ENCODE peak calls at places on chromosome 16, in six cellular contexts. N is K562, F is GM12878, E is GM12892, M is H1, J is HepG2. D is an unnamed sample.

GRCh38 chr16:17105239-17105721 is 365.5 kb downstream of the XYLT1 start:
- DNase-seq in N (no peak), F (no peak), E (no peak), M (no peak), J (no peak), D (no peak)

GRCh38 chr16:735982-736453 is 4.8 kb downstream of the CIAO3 start:
- DNase-seq in N (no peak), F (no peak), E (no peak), M (no peak), J (no peak), D (no peak)

GRCh38 chr16:3857189-3858013 is 23.1 kb downstream of the CREBBP start:
- DNase-seq in N (no peak), F (peak; percentile 42), E (no peak), M (no peak), J (peak; percentile 89), D (no peak)

GRCh38 chr16:4529085-4530060 is 9.2 kb downstream of the CDIP1 start:
- DNase-seq in N (no peak), F (peak; percentile 23), E (no peak), M (peak; percentile 91), J (no peak), D (no peak)

GRCh38 chr16:67542464-67542863 is 13.8 kb downstream of the RIPOR1 start:
- DNase-seq in N (peak; percentile 90), F (no peak), E (peak; percentile 87), M (no peak), J (no peak), D (peak; percentile 91)

GRCh38 chr16:4972938-4973587 is 14.9 kb downstream of the SEC14L5 start:
- DNase-seq in N (no peak), F (no peak), E (no peak), M (no peak), J (no peak), D (no peak)

GRCh38 chr16:77445321-77445720 is 10.5 kb upstream of the ADAMTS18 start:
- DNase-seq in N (no peak), F (no peak), E (no peak), M (no peak), J (no peak), D (no peak)

GRCh38 chr16:27544671-27545070 is 5.0 kb downstream of the GTF3C1 start:
- DNase-seq in N (no peak), F (no peak), E (no peak), M (no peak), J (no peak), D (no peak)

GRCh38 chr16:28191364-28191985 is 20.3 kb downstream of the XPO6 start:
- DNase-seq in N (no peak), F (no peak), E (no peak), M (no peak), J (no peak), D (no peak)

GRCh38 chr16:9054460-9054859 is 37.0 kb upstream of the HAPSTR1 start:
- DNase-seq in N (no peak), F (no peak), E (no peak), M (no peak), J (no peak), D (no peak)

GRCh38 chr16:27273670-27274522 is 5.3 kb upstream of the NSMCE1 start:
- DNase-seq in N (no peak), F (no peak), E (no peak), M (no peak), J (peak; percentile 100), D (no peak)

GRCh38 chr16:66681676-66682075 is 14.9 kb downstream of the CMTM4 start:
- DNase-seq in N (no peak), F (no peak), E (no peak), M (no peak), J (no peak), D (no peak)

GRCh38 chr16:21001262-21001661 is 100.7 kb downstream of the LYRM1 start:
- DNase-seq in N (peak; percentile 39), F (no peak), E (no peak), M (no peak), J (peak; percentile 46), D (no peak)

GRCh38 chr16:46859719-46860152 is 24.4 kb upstream of the GPT2 start:
- DNase-seq in N (peak; percentile 32), F (no peak), E (no peak), M (no peak), J (peak; percentile 82), D (no peak)

GRCh38 chr16:3484328-3485096 is 10.8 kb downstream of the C16orf90 start:
- DNase-seq in N (no peak), F (no peak), E (no peak), M (no peak), J (no peak), D (no peak)

GRCh38 chr16:63684702-63685101 is 1437.2 kb downstream of the CDH11 start:
- DNase-seq in N (no peak), F (no peak), E (no peak), M (no peak), J (no peak), D (no peak)

GRCh38 chr16:15033309-15033707 is 22.6 kb downstream of the NTAN1 start:
- DNase-seq in N (no peak), F (no peak), E (no peak), M (no peak), J (no peak), D (no peak)

GRCh38 chr16:72989203-72989991 is 58.5 kb downstream of the ZFHX3 start:
- DNase-seq in N (no peak), F (no peak), E (no peak), M (no peak), J (no peak), D (no peak)

GRCh38 chr16:89175280-89176146 is 4.0 kb downstream of the CDH15 start:
- DNase-seq in N (no peak), F (no peak), E (no peak), M (no peak), J (no peak), D (no peak)

GRCh38 chr16:24188143-24188542 is 68.0 kb upstream of the CACNG3 start:
- DNase-seq in N (no peak), F (no peak), E (no peak), M (no peak), J (no peak), D (no peak)

GRCh38 chr16:88002749-88003148 is 51.5 kb downstream of the BANP start:
- DNase-seq in N (no peak), F (no peak), E (no peak), M (no peak), J (no peak), D (no peak)

GRCh38 chr16:24838554-24839266 is 7.1 kb upstream of the SLC5A11 start:
- DNase-seq in N (peak; percentile 84), F (no peak), E (no peak), M (no peak), J (peak; percentile 83), D (no peak)

GRCh38 chr16:84214451-84215066 is 23.6 kb downstream of the ADAD2 start:
- DNase-seq in N (no peak), F (no peak), E (no peak), M (no peak), J (no peak), D (no peak)

GRCh38 chr16:55487048-55487803 is 8.2 kb downstream of the MMP2 start:
- DNase-seq in N (no peak), F (no peak), E (no peak), M (no peak), J (no peak), D (no peak)

GRCh38 chr16:70331588-70332358 is 14.9 kb upstream of the DDX19A start:
- DNase-seq in N (no peak), F (no peak), E (no peak), M (no peak), J (no peak), D (no peak)

GRCh38 chr16:73483076-73483791 is 435.3 kb upstream of the ZFHX3 start:
- DNase-seq in N (no peak), F (no peak), E (no peak), M (peak; percentile 68), J (no peak), D (no peak)

GRCh38 chr16:25786748-25787147 is 95.0 kb downstream of the HS3ST4 start:
- DNase-seq in N (no peak), F (no peak), E (no peak), M (no peak), J (no peak), D (no peak)

GRCh38 chr16:29663020-29663828 is at the start of gene SPN:
- DNase-seq in N (peak; percentile 87), F (no peak), E (peak; percentile 74), M (no peak), J (no peak), D (no peak)
- TF ChIP-seq TAF1 in N (peak; percentile 77), F (peak; percentile 84), E (peak; percentile 73), M (no peak), J (no peak), D (peak; percentile 68)

GRCh38 chr16:85334718-85335583 is 222.7 kb upstream of the CIBAR2 start:
- DNase-seq in N (peak; percentile 75), F (no peak), E (no peak), M (no peak), J (peak; percentile 23), D (no peak)
- TF ChIP-seq POLR2A in N (no peak), F (no peak), E (no peak), M (no peak), J (no peak), D (no peak)

DNA sequence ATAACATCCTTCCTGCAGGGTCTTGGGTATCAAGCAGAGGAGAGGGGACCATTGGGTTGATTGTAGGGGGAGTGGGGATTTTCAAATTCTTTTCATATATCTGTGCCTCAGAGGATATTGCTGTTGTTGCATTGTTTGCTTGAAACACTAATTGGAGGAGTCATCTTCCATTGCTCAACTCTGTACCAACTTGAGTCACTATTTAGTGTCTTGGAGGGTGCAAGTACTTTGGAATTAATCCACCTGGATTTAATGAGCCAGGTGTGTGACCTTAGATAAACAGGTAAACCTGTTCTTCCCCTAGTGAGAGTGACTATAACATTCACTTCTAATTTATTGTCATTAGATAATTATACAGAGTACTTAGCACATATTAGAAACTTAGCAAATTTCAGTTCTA is 151.3 kb upstream of the CNTNAP4 start:
- DNase-seq in N (no peak), F (no peak), E (no peak), M (no peak), J (no peak), D (no peak)
- TF ChIP-seq TAF1 in N (no peak), F (no peak), E (no peak), M (no peak), J (no peak), D (no peak)

GRCh38 chr16:11495066-11495407 is 91.7 kb downstream of the LITAF start:
- DNase-seq in N (no peak), F (no peak), E (no peak), M (no peak), J (no peak), D (no peak)

GRCh38 chr16:11497851-11498289 is 88.8 kb downstream of the LITAF start:
- DNase-seq in N (no peak), F (no peak), E (no peak), M (no peak), J (peak; percentile 75), D (no peak)

GRCh38 chr16:11498683-11499082 is 88.0 kb downstream of the LITAF start:
- DNase-seq in N (no peak), F (no peak), E (no peak), M (no peak), J (no peak), D (no peak)

GRCh38 chr16:11499295-11500089 is 87.2 kb downstream of the LITAF start:
- DNase-seq in N (no peak), F (no peak), E (no peak), M (no peak), J (no peak), D (no peak)

DNA sequence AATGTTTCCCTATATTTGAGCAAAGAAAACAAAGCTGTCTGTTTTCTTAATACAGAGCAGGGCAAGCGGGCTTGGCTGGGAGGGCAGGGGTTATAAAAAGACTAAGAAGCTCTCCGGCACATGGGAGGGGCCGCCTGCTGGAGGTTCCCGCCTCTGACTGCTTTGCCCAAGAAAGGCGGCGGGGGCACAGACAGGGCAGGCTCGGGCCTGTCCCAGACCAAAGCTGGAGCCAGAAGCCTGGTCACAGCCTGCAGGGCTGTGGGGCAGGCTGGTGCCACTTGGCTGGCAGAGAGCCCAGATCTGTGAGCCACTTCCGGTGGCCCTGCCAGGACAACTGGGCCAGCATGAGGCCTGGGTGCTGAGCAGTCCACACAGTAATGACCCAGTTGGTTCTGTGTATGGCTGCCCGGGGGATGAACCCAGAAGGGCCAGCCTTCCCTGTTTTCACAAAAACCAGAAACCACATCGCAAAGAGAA is 89.4 kb downstream of the LITAF start:
- DNase-seq in N (no peak), F (peak; percentile 37), E (no peak), M (no peak), J (peak; percentile 66), D (no peak)
- TF ChIP-seq POLR2A in N (no peak), F (no peak), E (no peak), M (no peak), J (no peak), D (no peak)